ENCODE peak calls at places on chromosomes 1 and 21, in five cellular contexts. T is fibroblast of lung; I is K562; B is CD8-positive, alpha-beta memory T cell; K is hypothalamus. L is an unnamed sample.

GRCh38 chr1:40980453-40981121 is 1.1 kb downstream of the CTPS1 start:
- DNase-seq in T (no peak), B (peak; percentile 47), K (no peak), I (peak; percentile 42), L (peak; percentile 72)

GRCh38 chr1:79982218-79982617 is 975.7 kb upstream of the ADGRL4 start:
- DNase-seq in B (no peak), T (peak; percentile 99), K (no peak), I (no peak), L (no peak)

GRCh38 chr21:45894107-45894810 is 87.3 kb upstream of the COL6A1 start:
- DNase-seq in B (no peak), I (no peak), T (peak; percentile 87), K (no peak), L (no peak)

GRCh38 chr1:225454733-225455132 is 26.9 kb upstream of the LBR start:
- DNase-seq in B (peak; percentile 48), K (no peak), T (peak; percentile 76), I (peak; percentile 53), L (peak; percentile 44)

GRCh38 chr1:172399369-172400072 is 21.0 kb upstream of the C1orf105 start:
- DNase-seq in B (no peak), T (peak; percentile 87), I (no peak), K (no peak), L (peak; percentile 7)

GRCh38 chr1:178412400-178412770 is 84.4 kb downstream of the CLEC20A start:
- DNase-seq in T (peak; percentile 39), I (no peak), K (no peak), B (no peak), L (no peak)

GRCh38 chr1:220386494-220387195 is 114.4 kb upstream of the RAB3GAP2 start:
- DNase-seq in K (no peak), T (no peak), I (no peak), B (no peak), L (no peak)

GRCh38 chr21:41361786-41362604 is at the start of gene MX2:
- DNase-seq in B (peak; percentile 66), K (no peak), T (peak; percentile 83), I (no peak), L (peak; percentile 80)

GRCh38 chr1:68173283-68174172 is 58.8 kb downstream of the WLS start:
- DNase-seq in I (no peak), T (peak; percentile 51), B (no peak), K (no peak), L (no peak)

GRCh38 chr1:22814176-22815042 is 103.8 kb downstream of the EPHB2 start:
- DNase-seq in I (no peak), T (peak; percentile 46), B (no peak), K (no peak), L (no peak)

GRCh38 chr1:178536844-178537371 is 24.0 kb downstream of the TEX35 start:
- DNase-seq in B (no peak), I (no peak), K (no peak), T (peak; percentile 98), L (no peak)

GRCh38 chr1:155379180-155379876 is 58.6 kb downstream of the RUSC1 start:
- DNase-seq in T (peak; percentile 86), B (no peak), I (peak; percentile 13), K (no peak), L (no peak)

GRCh38 chr1:85654066-85654782 is 54.0 kb downstream of the ZNHIT6 start:
- DNase-seq in B (no peak), K (no peak), T (peak; percentile 39), I (no peak), L (no peak)

GRCh38 chr1:84918706-84919105 is 25.7 kb upstream of the LPAR3 start:
- DNase-seq in K (no peak), T (no peak), B (no peak), I (no peak), L (no peak)

GRCh38 chr1:1477206-1477605 is 5.6 kb downstream of the ATAD3B start:
- DNase-seq in B (no peak), T (no peak), K (no peak), I (no peak), L (no peak)

GRCh38 chr1:41456847-41457540 is 27.5 kb downstream of the EDN2 start:
- DNase-seq in B (no peak), K (no peak), I (no peak), T (no peak), L (no peak)

GRCh38 chr1:101236546-101237228 is at the start of gene S1PR1:
- DNase-seq in T (peak; percentile 73), B (peak; percentile 63), I (no peak), K (no peak), L (peak; percentile 60)

GRCh38 chr1:238409191-238409846 is 518.6 kb upstream of the ZP4 start:
- DNase-seq in I (no peak), K (no peak), B (no peak), T (peak; percentile 62), L (no peak)

GRCh38 chr1:201353186-201353940 is 24.1 kb downstream of the TNNT2 start:
- DNase-seq in B (no peak), T (no peak), K (no peak), I (no peak), L (no peak)

GRCh38 chr1:228363686-228364067 is 43.0 kb downstream of the TRIM11 start:
- DNase-seq in B (no peak), K (no peak), T (no peak), I (no peak), L (no peak)

GRCh38 chr1:199310701-199311100 is 671.9 kb downstream of the PTPRC start:
- DNase-seq in T (no peak), B (no peak), I (no peak), K (no peak), L (no peak)

GRCh38 chr1:216144661-216145450 is 278.4 kb downstream of the USH2A start:
- DNase-seq in I (no peak), T (no peak), K (no peak), B (no peak), L (no peak)

GRCh38 chr21:33801424-33802405 is 113.9 kb downstream of the ATP5PO start:
- DNase-seq in I (no peak), T (peak; percentile 43), K (no peak), B (no peak), L (no peak)

GRCh38 chr1:50425376-50426107 is 2.3 kb upstream of the DMRTA2 start:
- DNase-seq in I (no peak), B (no peak), T (no peak), K (no peak), L (no peak)

GRCh38 chr1:25825605-25826004 is 5.9 kb downstream of the MTFR1L start:
- DNase-seq in I (no peak), T (no peak), K (no peak), B (no peak), L (no peak)

GRCh38 chr1:110170726-110171125 is 20.4 kb downstream of the SLC6A17 start:
- DNase-seq in B (no peak), T (no peak), I (no peak), K (no peak), L (no peak)

GRCh38 chr1:184157396-184157747 is 105.8 kb downstream of the TSEN15 start:
- DNase-seq in T (no peak), K (no peak), I (no peak), B (no peak), L (no peak)

GRCh38 chr1:195899762-195900352 is 708.4 kb downstream of the KCNT2 start:
- DNase-seq in K (no peak), B (no peak), T (peak; percentile 36), I (peak; percentile 49), L (no peak)

GRCh38 chr21:37983336-37984095 is 67.3 kb upstream of the KCNJ6 start:
- DNase-seq in K (no peak), B (no peak), T (no peak), I (no peak), L (no peak)

GRCh38 chr1:216178266-216178665 is 245.0 kb downstream of the USH2A start:
- DNase-seq in K (no peak), I (no peak), B (no peak), T (peak; percentile 66), L (no peak)

GRCh38 chr1:216183007-216183406 is 240.2 kb downstream of the USH2A start:
- DNase-seq in I (no peak), K (no peak), T (peak; percentile 33), B (no peak), L (no peak)

GRCh38 chr1:1179983-1180861 is 6.5 kb downstream of the TTLL10 start:
- DNase-seq in K (no peak), T (no peak), B (peak; percentile 0), I (peak; percentile 54), L (no peak)

GRCh38 chr1:58430355-58431335 is 115.9 kb downstream of the OMA1 start:
- DNase-seq in I (no peak), K (no peak), T (no peak), B (no peak), L (no peak)

GRCh38 chr1:6126028-6126427 is 54.1 kb downstream of the CHD5 start:
- DNase-seq in I (no peak), T (no peak), K (no peak), B (no peak), L (no peak)

GRCh38 chr1:183812686-183813569 is 8.0 kb downstream of the RGL1 start:
- DNase-seq in K (no peak), I (no peak), B (no peak), T (peak; percentile 58), L (no peak)

GRCh38 chr21:28704746-28705145 is 287.9 kb downstream of the LTN1 start:
- DNase-seq in I (no peak), K (no peak), B (no peak), T (peak; percentile 61), L (no peak)

GRCh38 chr1:180228648-180229482 is 1.2 kb upstream of the LHX4 start:
- DNase-seq in B (no peak), I (peak; percentile 63), K (no peak), T (no peak), L (no peak)

GRCh38 chr1:110898734-110899457 is 25.9 kb downstream of the CD53 start:
- DNase-seq in K (no peak), B (no peak), I (no peak), T (no peak), L (no peak)

GRCh38 chr1:230728710-230729392 is 14.9 kb upstream of the AGT start:
- DNase-seq in K (no peak), B (no peak), I (no peak), T (no peak), L (no peak)